ENCODE peak calls at places on chromosomes 1 and 21, in four cellular contexts. Q is GM12878, N is K562, O is HepG2. B is an unnamed sample.

GRCh38 chr1:233543338-233544255 is 70.3 kb upstream of the KCNK1 start:
- DNase-seq in Q (no peak), N (peak), O (peak), B (peak)

GRCh38 chr1:15851251-15852035 is 3.9 kb downstream of the SPEN start:
- DNase-seq in Q (no peak), N (peak), O (no peak), B (no peak)

GRCh38 chr1:222547944-222548671 is at the start of gene HHIPL2:
- DNase-seq in Q (no peak), N (peak), O (no peak), B (no peak)

GRCh38 chr1:39877231-39877778 is 6.0 kb downstream of the TRIT1 start:
- DNase-seq in Q (no peak), N (no peak), O (no peak), B (no peak)

GRCh38 chr1:156887324-156887723 is 6.2 kb upstream of the PEAR1 start:
- DNase-seq in Q (no peak), N (no peak), O (no peak), B (no peak)

GRCh38 chr21:36135391-36136094 is 664 bp downstream of the CBR3 start:
- DNase-seq in Q (no peak), N (no peak), O (no peak), B (peak)

GRCh38 chr1:27602510-27603319 is 1.2 kb downstream of the AHDC1 start:
- DNase-seq in Q (no peak), N (peak), O (no peak), B (peak)

GRCh38 chr1:76793594-76793993 is 73.7 kb upstream of the ST6GALNAC5 start:
- DNase-seq in Q (no peak), N (no peak), O (no peak), B (no peak)

GRCh38 chr1:180926164-180926981 is 13.7 kb downstream of the KIAA1614 start:
- DNase-seq in Q (no peak), N (peak), O (no peak), B (no peak)

GRCh38 chr1:41322835-41323234 is 38.4 kb upstream of the FOXO6 start:
- DNase-seq in Q (no peak), N (peak), O (peak), B (peak)

GRCh38 chr1:16093611-16094010 is 20.2 kb upstream of the FAM131C start:
- DNase-seq in Q (no peak), N (no peak), O (no peak), B (no peak)

GRCh38 chr1:228097333-228098081 is 5.6 kb downstream of the C1orf35 start:
- DNase-seq in Q (no peak), N (no peak), O (no peak), B (peak)

GRCh38 chr1:185980891-185981290 is 246.7 kb downstream of the HMCN1 start:
- DNase-seq in Q (no peak), N (no peak), O (no peak), B (no peak)

GRCh38 chr1:212622467-212622866 is 13.9 kb downstream of the ATF3 start:
- DNase-seq in Q (no peak), N (no peak), O (no peak), B (no peak)

GRCh38 chr1:212620293-212620692 is 11.7 kb downstream of the ATF3 start:
- DNase-seq in Q (no peak), N (no peak), O (no peak), B (no peak)

GRCh38 chr1:212624976-212625501 is 16.5 kb downstream of the ATF3 start:
- DNase-seq in Q (no peak), N (no peak), O (no peak), B (no peak)

GRCh38 chr1:212621043-212621829 is 12.7 kb downstream of the ATF3 start:
- DNase-seq in Q (no peak), N (no peak), O (no peak), B (no peak)

DNA sequence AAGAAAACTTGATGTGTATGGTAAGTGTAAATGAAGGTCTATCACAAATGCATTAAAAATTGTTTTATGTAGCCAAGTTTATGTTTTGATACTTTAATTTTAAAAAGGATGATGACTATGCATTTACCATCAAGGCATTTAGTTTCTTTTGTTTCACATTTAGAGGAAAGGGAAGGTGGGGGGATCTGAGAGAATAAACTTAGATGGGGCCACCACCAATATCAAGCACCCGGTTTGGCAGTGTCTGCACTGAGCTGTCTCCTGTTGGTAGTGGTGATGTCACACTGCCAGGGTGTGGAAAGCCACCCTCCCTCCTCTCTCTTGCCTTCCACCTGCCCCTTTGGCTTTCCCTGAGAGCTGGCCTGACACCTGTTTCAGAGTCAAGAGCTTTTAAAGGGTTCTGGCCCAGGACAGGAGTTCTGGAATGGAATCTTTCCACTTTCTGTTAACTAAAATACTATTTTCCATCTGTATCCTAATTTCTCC is 13.3 kb downstream of the ATF3 start:
- DNase-seq in Q (no peak), N (no peak), O (no peak), B (no peak)
- TF ChIP-seq FOXK2 in Q (no peak), N (no peak), O (no peak), B (no peak)

GRCh38 chr1:7299994-7300393 is 471.1 kb upstream of the VAMP3 start:
- DNase-seq in Q (no peak), N (no peak), O (no peak), B (no peak)
- TF ChIP-seq FOXK2 in Q (no peak), N (no peak), O (no peak), B (no peak)

DNA sequence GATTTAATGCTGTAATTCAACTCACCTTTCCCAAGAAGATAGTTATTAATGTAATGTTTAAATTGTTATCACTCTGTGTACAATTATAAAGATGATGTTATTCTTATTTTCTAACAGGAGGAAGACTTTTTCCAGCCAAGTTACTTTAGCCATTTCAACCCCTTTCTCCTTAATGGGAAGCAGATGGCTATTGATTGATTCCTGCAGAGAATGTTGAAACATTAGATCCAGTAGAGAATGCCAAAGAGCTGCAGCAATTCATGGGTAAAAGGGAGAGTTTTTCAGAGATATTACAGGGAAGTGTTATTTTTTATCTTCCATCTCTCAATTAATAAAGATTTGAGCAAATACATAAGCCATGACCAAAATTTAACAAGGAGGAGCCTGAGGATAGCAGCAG is 17.7 kb upstream of the CLDN8 start:
- DNase-seq in Q (no peak), N (no peak), O (no peak), B (no peak)
- TF ChIP-seq FOXK2 in Q (no peak), N (no peak), O (no peak), B (no peak)

GRCh38 chr1:173744651-173745050 is 29.9 kb downstream of the KLHL20 start:
- DNase-seq in Q (no peak), N (no peak), O (no peak), B (no peak)
- TF ChIP-seq FOXK2 in Q (no peak), N (no peak), O (no peak), B (no peak)

GRCh38 chr1:31849653-31850052 is 33.8 kb upstream of the SPOCD1 start:
- DNase-seq in Q (no peak), N (no peak), O (no peak), B (no peak)
- TF ChIP-seq FOXK2 in Q (no peak), N (no peak), O (no peak), B (no peak)

GRCh38 chr1:97451944-97452343 is 468.9 kb downstream of the DPYD start:
- DNase-seq in Q (no peak), N (no peak), O (no peak), B (no peak)
- TF ChIP-seq FOXK2 in Q (no peak), N (no peak), O (no peak), B (no peak)